ENCODE peak calls at places on chromosomes 16 and 17, in seven cellular contexts. U is transverse colon, G is lower leg skin, D is Calu3, V is lung, I is omental fat pad, Y is right lobe of liver. A is an unnamed sample.

GRCh38 chr16:11420895-11421294 is 75.6 kb downstream of the RMI2 start:
- DNase-seq in Y (no peak), U (no peak), G (no peak), V (no peak), D (no peak), I (no peak), A (no peak)

GRCh38 chr16:11604783-11605563 is 18.3 kb upstream of the LITAF start:
- DNase-seq in D (no peak), I (no peak), U (peak), Y (peak), V (no peak), G (no peak), A (no peak)

GRCh38 chr17:73856585-73856984 is 212.3 kb upstream of the SDK2 start:
- DNase-seq in U (no peak), I (no peak), Y (no peak), G (no peak), V (no peak), D (no peak), A (no peak)

GRCh38 chr17:59892849-59893616 is at the start of the genes RPS6KB1 and TUBD1:
- DNase-seq in I (peak), U (peak), V (peak), G (peak), D (peak), Y (peak), A (peak)

GRCh38 chr16:11794991-11795886 is 1.8 kb downstream of the ZC3H7A start:
- DNase-seq in Y (no peak), D (no peak), U (no peak), G (peak), V (no peak), I (no peak), A (no peak)

GRCh38 chr16:84603115-84603816 is 14.6 kb downstream of the COTL1 start:
- DNase-seq in G (peak), U (peak), Y (no peak), D (peak), I (peak), V (peak), A (peak)

GRCh38 chr16:88864099-88864498 is 2.4 kb downstream of the PABPN1L start:
- DNase-seq in U (no peak), I (no peak), Y (no peak), G (no peak), V (no peak), D (no peak), A (no peak)

GRCh38 chr17:28743243-28744103 is at the start of gene TRAF4:
- DNase-seq in G (peak), D (peak), V (peak), U (peak), I (peak), Y (peak), A (peak)

GRCh38 chr16:68662035-68662434 is 16.9 kb downstream of the CDH3 start:
- DNase-seq in G (no peak), Y (no peak), V (no peak), U (no peak), D (no peak), I (no peak), A (no peak)

GRCh38 chr17:42142371-42142896 is 12.4 kb downstream of the RAB5C start:
- DNase-seq in U (no peak), I (no peak), V (no peak), G (no peak), D (no peak), Y (no peak), A (no peak)

GRCh38 chr16:48865511-48865910 is 255.5 kb upstream of the N4BP1 start:
- DNase-seq in U (no peak), G (no peak), Y (no peak), D (no peak), I (no peak), V (no peak), A (no peak)

GRCh38 chr16:2190002-2190658 is 6.3 kb downstream of the CASKIN1 start:
- DNase-seq in V (no peak), Y (no peak), G (no peak), D (no peak), I (no peak), U (no peak), A (no peak)

GRCh38 chr16:53999841-54000240 is 286.7 kb downstream of the IRX3 start:
- DNase-seq in V (no peak), I (no peak), U (no peak), Y (no peak), D (no peak), G (no peak), A (no peak)

DNA sequence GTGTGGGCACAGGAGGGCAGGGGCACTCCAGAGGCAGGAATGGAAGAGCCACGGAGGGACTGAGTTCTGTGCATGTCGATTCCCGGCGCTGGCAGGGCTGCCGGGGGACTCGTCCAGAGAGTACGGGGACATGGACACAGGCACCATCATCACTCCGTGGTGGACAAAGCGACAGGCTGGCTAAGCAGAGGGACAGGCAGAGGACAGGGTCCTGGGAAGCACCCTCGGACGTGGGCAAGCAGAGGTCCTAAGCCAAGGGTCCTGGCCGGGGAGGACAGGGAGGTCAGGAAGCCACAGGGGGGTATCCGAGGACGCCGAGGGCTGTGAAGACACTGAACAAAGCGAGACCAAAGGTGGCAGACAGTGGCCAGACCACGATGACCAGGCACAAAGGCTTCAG is 44.3 kb upstream of the ENPP7 start:
- DNase-seq in D (no peak), U (no peak), V (no peak), G (no peak), Y (no peak), I (no peak), A (no peak)
- TF ChIP-seq CTCF in D (no peak), U (no peak), V (no peak), G (no peak), Y (no peak), I (no peak), A (no peak)

GRCh38 chr17:78249836-78250806 is 18.7 kb downstream of the TMEM235 start:
- DNase-seq in U (no peak), D (no peak), I (no peak), G (no peak), V (no peak), Y (no peak), A (no peak)

GRCh38 chr17:78252111-78252634 is 20.7 kb downstream of the TMEM235 start:
- DNase-seq in U (peak), I (no peak), G (no peak), V (no peak), Y (no peak), D (no peak), A (no peak)

GRCh38 chr17:78252701-78253635 is 21.5 kb downstream of the TMEM235 start:
- DNase-seq in D (no peak), Y (no peak), G (no peak), V (no peak), U (no peak), I (no peak), A (no peak)

GRCh38 chr17:78250891-78251772 is 19.7 kb downstream of the TMEM235 start:
- DNase-seq in V (peak), D (peak), U (peak), Y (peak), I (peak), G (peak), A (peak)

DNA sequence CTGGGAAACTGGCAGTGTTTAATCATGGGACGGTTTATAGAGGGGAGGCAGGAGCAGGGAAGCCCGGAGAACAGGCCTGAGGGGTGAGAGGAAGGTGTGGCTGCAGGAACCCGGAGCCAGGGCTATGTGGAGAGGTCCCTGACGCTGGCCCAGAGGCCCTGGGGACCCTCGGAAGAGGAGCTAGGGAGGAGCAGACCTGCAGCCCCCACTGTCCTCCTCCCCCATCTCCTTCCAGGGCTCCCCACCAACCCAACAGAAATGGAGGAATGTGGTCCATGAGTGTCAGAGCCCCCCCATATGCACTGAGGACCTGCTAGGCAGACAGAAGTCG is 20.3 kb downstream of the TMEM235 start:
- DNase-seq in I (no peak), U (no peak), G (no peak), Y (no peak), D (no peak), V (no peak), A (no peak)
- TF ChIP-seq CTCF in I (no peak), U (no peak), G (no peak), Y (no peak), D (no peak), V (no peak), A (no peak)

GRCh38 chr17:13102477-13102876 is 84.7 kb upstream of the ELAC2 start:
- DNase-seq in I (no peak), U (no peak), V (no peak), Y (no peak), G (no peak), D (no peak), A (no peak)
- TF ChIP-seq CTCF in I (no peak), U (no peak), V (no peak), Y (no peak), G (no peak), D (no peak), A (no peak)

GRCh38 chr16:81932668-81933067 is 78.6 kb downstream of the SDR42E1 start:
- DNase-seq in I (no peak), D (no peak), G (peak), Y (no peak), V (no peak), U (no peak), A (peak)
- TF ChIP-seq CTCF in I (no peak), D (no peak), G (no peak), Y (no peak), V (no peak), U (no peak), A (no peak)

GRCh38 chr17:7029659-7030058 is 6.2 kb upstream of the SLC16A13 start:
- DNase-seq in I (no peak), G (no peak), D (no peak), V (no peak), U (peak), Y (no peak), A (no peak)

GRCh38 chr17:7025240-7025639 is 2.4 kb downstream of the BCL6B start:
- DNase-seq in V (no peak), U (no peak), D (no peak), Y (no peak), G (no peak), I (no peak), A (no peak)

GRCh38 chr17:7027335-7027734 is 4.5 kb downstream of the BCL6B start:
- DNase-seq in V (no peak), D (no peak), U (no peak), I (no peak), G (no peak), Y (no peak), A (no peak)

GRCh38 chr17:7026471-7027115 is 3.7 kb downstream of the BCL6B start:
- DNase-seq in Y (no peak), D (no peak), U (no peak), I (no peak), G (no peak), V (no peak), A (no peak)

DNA sequence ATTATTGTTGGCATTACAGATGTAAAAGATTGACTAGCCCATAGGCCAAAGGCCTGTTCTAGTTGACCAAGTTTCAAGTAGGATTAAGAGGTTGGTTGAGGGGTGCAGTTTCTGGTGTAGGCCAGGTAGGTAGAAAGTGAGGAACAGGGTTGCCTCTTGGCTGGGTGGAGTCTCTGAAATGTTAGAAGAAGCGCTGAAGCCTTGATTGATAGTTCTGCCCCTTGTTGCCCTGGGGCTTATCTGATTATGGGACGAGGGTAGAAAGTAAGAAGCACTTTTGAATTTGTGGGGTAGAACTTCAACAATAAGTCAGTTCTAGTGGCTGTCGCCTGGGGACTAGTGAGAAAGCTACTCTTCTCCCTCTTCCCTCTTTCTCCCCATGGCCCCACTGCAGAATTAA is 6.2 kb downstream of the BCL6B start:
- DNase-seq in D (no peak), I (no peak), V (no peak), G (no peak), Y (no peak), U (no peak), A (no peak)
- TF ChIP-seq CTCF in D (no peak), I (no peak), V (no peak), G (no peak), Y (no peak), U (no peak), A (no peak)

GRCh38 chr16:20904507-20905079 is 4.0 kb downstream of the LYRM1 start:
- DNase-seq in V (no peak), G (no peak), Y (no peak), U (no peak), I (no peak), D (peak), A (no peak)

GRCh38 chr16:20903889-20904506 is 3.4 kb downstream of the LYRM1 start:
- DNase-seq in I (no peak), U (no peak), G (no peak), D (no peak), V (no peak), Y (no peak), A (no peak)

GRCh38 chr16:20901441-20902112 is 1.0 kb downstream of the LYRM1 start:
- DNase-seq in V (peak), I (no peak), D (peak), Y (peak), G (peak), U (peak), A (no peak)

GRCh38 chr16:20902426-20902825 is 1.9 kb downstream of the LYRM1 start:
- DNase-seq in U (no peak), D (no peak), Y (no peak), V (no peak), G (no peak), I (no peak), A (no peak)

DNA sequence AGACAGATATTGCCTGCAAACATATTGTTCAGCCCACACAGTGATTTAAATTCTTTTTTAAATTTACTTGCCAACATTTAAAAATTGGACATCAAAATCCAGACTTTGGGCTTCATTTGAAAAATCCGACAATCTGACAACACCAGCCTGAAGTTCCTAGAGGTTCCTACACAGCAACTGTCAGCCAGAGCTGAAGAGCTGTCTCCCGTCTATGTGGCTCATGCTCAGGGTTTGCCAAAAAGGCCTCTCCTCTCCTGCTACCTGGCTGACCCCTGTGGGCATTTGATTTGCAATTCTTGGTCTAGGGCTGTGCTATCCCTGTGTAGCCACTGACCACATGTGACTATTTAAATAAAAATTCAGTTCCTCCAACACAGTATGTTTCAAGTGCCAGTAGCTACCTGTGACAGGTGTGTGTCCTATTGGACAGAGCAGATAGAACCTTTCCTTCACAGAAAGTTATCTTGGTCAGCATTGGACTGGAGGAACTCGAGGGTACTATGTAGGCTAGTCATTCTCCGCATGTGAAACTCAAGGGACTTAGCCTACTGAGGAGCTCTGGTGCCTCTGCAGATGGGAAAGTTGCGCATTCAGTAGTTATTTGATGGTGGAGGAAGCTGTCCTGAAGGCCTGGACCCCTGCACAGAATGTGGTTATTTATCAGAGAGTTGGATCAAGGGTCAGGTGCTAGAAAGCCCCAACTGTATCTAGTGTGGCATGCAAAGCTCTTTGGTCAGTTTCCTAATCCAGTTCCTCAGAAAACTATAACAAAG is 2.7 kb downstream of the LYRM1 start:
- DNase-seq in V (no peak), I (no peak), D (no peak), Y (no peak), U (no peak), G (no peak), A (no peak)
- TF ChIP-seq CTCF in V (no peak), I (no peak), D (no peak), Y (no peak), U (no peak), G (no peak), A (no peak)

GRCh38 chr17:1905190-1905919 is 75.5 kb downstream of the RPA1 start:
- DNase-seq in I (no peak), Y (no peak), V (no peak), G (no peak), U (no peak), D (no peak), A (no peak)

GRCh38 chr17:1904273-1905052 is 74.7 kb downstream of the RPA1 start:
- DNase-seq in G (no peak), I (no peak), V (no peak), D (no peak), Y (no peak), U (no peak), A (no peak)

GRCh38 chr17:1907818-1908698 is 78.3 kb downstream of the RPA1 start:
- DNase-seq in D (no peak), I (no peak), G (no peak), Y (no peak), V (no peak), U (no peak), A (no peak)

GRCh38 chr17:1907216-1907631 is 77.4 kb downstream of the RPA1 start:
- DNase-seq in Y (no peak), D (no peak), I (no peak), G (no peak), U (no peak), V (no peak), A (no peak)

GRCh38 chr17:1906622-1907021 is 76.8 kb downstream of the RPA1 start:
- DNase-seq in G (no peak), U (no peak), D (no peak), V (no peak), Y (no peak), I (no peak), A (no peak)
- TF ChIP-seq CTCF in G (no peak), U (no peak), D (no peak), V (no peak), Y (no peak), I (no peak), A (peak)

A was measured in osteocyte.